ENCODE peak calls at places on chromosomes 5 and 9, in six cellular contexts. E, K, Q, H, A and P are unnamed samples.

GRCh38 chr9:3898371-3899218 is 372.8 kb upstream of the RFX3 start:
- DNase-seq in K (no peak), E (no peak), A (no peak), Q (no peak), H (no peak), P (peak)

GRCh38 chr9:97046228-97046627 is 7.3 kb upstream of the CTSV start:
- DNase-seq in A (no peak), E (peak), K (peak), H (peak), Q (peak), P (peak)

GRCh38 chr9:2489838-2490314 is 131.7 kb upstream of the VLDLR start:
- DNase-seq in Q (no peak), A (no peak), H (no peak), E (no peak), K (no peak), P (no peak)

GRCh38 chr5:87746891-87747366 is 334.2 kb upstream of the CCNH start:
- DNase-seq in K (peak), E (peak), A (no peak), Q (no peak), H (peak), P (no peak)

GRCh38 chr5:55172051-55172899 is 702 bp downstream of the CDC20B start:
- DNase-seq in H (peak), A (peak), Q (peak), K (peak), E (peak), P (peak)

GRCh38 chr5:43041131-43041668 is 1.1 kb upstream of the ANXA2R start:
- DNase-seq in Q (no peak), K (no peak), A (peak), H (no peak), E (no peak), P (no peak)

GRCh38 chr9:109150925-109151547 is 16.0 kb downstream of the FRRS1L start:
- DNase-seq in A (no peak), Q (peak), H (no peak), E (no peak), K (peak), P (no peak)

GRCh38 chr5:180785794-180786221 is 16.8 kb downstream of the MGAT1 start:
- DNase-seq in Q (no peak), A (no peak), H (peak), E (no peak), K (peak), P (peak)

GRCh38 chr9:34177906-34178697 is 741 bp upstream of the UBAP1 start:
- DNase-seq in Q (no peak), H (no peak), K (no peak), A (no peak), E (no peak), P (no peak)

GRCh38 chr9:131799177-131799823 is 59.4 kb upstream of the RAPGEF1 start:
- DNase-seq in A (peak), E (peak), K (peak), Q (peak), H (peak), P (peak)

GRCh38 chr9:13810510-13810909 is 503.4 kb downstream of the NFIB start:
- DNase-seq in Q (no peak), A (no peak), E (no peak), K (no peak), H (no peak), P (no peak)

GRCh38 chr5:176721509-176721908 is 74.2 kb downstream of the TSPAN17 start:
- DNase-seq in Q (no peak), H (no peak), E (no peak), A (no peak), K (no peak), P (no peak)

GRCh38 chr9:114888599-114888998 is 41.8 kb downstream of the TNFSF8 start:
- DNase-seq in K (no peak), Q (no peak), A (no peak), E (no peak), H (no peak), P (no peak)

GRCh38 chr9:135218331-135219225 is 131.1 kb downstream of the OLFM1 start:
- DNase-seq in E (no peak), Q (no peak), K (no peak), A (no peak), H (no peak), P (no peak)

GRCh38 chr5:59126665-59127354 is 543.9 kb downstream of the RAB3C start:
- DNase-seq in H (no peak), E (no peak), K (no peak), Q (no peak), A (no peak), P (no peak)

GRCh38 chr9:102700936-102701335 is 294.2 kb upstream of the CYLC2 start:
- DNase-seq in A (peak), Q (no peak), H (peak), K (no peak), E (no peak), P (peak)

GRCh38 chr9:138043411-138044345 is 166.1 kb downstream of the CACNA1B start:
- DNase-seq in H (no peak), A (no peak), K (no peak), Q (no peak), E (no peak), P (no peak)

GRCh38 chr5:72559866-72560766 is 52.9 kb upstream of the ZNF366 start:
- DNase-seq in A (peak), H (no peak), E (no peak), K (no peak), Q (no peak), P (no peak)

DNA sequence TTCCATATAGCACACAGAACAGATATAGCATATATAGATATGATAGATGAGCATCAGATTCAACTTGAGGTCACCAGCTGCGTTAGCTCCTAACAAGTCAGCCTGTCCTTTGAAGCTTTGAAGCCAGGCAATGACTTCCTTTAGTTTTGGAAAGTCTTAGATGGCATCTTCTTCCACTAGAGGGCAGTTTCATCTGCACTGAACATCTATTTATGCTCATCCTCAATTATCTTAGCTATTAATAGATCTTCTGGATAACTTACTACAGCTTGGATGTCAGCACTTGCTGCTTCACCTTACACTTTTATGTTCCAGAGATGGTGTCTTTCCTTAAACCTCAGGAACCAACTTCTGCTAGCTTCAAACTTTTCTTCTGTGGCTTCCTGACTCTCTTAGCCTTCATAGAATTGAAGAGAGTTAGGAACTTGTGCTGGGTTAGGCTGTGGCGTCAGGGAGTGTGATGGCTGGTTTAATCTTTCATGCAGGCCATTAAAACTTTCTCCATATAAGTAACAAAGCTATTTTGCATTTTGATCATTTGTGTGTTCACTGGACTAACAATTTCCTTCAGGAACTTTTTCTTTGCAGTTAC is 1401.4 kb downstream of the EFNA5 start:
- DNase-seq in A (peak), H (peak), K (peak), Q (no peak), E (peak), P (no peak)
- TF ChIP-seq CTCF in A (peak), H (peak), K (peak), Q (peak), E (peak), P (no peak)

GRCh38 chr5:178589180-178590140 is 733 bp downstream of the COL23A1 start:
- DNase-seq in A (peak), K (no peak), E (no peak), Q (no peak), H (peak), P (no peak)

GRCh38 chr5:178590924-178591423 is 781 bp upstream of the COL23A1 start:
- DNase-seq in A (no peak), K (no peak), E (no peak), H (peak), Q (no peak), P (no peak)

GRCh38 chr5:178587793-178588611 is 2.2 kb downstream of the COL23A1 start:
- DNase-seq in A (peak), Q (peak), E (no peak), K (no peak), H (no peak), P (no peak)

GRCh38 chr5:178588769-178589168 is 1.4 kb downstream of the COL23A1 start:
- DNase-seq in E (no peak), A (no peak), K (no peak), H (no peak), Q (no peak), P (no peak)

GRCh38 chr5:178590141-178590923 is at the start of gene COL23A1:
- DNase-seq in H (peak), A (peak), K (peak), Q (no peak), E (no peak), P (no peak)
- TF ChIP-seq CTCF in H (peak), A (peak), K (peak), Q (peak), E (no peak), P (no peak)

DNA sequence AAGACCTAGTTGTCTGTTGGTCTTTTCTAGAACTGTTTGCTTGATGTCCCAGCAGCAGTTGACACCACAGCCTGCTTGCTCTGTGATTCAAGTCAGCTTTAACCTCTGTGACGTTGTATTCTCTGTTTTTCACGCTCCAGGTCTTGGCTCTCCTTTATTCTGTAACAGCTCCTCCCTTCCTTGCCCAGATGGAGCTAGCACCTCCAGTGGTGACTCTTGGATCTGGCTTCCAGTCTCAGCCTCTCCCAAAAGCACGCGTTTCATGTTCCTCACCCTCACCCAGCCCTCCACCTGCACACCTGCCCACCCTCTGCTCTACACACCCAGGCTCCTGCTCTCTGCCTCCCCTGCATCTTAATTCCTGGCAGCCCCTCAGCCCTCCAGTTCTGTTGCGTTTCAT is 50.6 kb downstream of the DMRT1 start:
- DNase-seq in E (no peak), H (no peak), A (peak), Q (no peak), K (peak), P (no peak)
- TF ChIP-seq CTCF in E (no peak), H (no peak), A (peak), Q (peak), K (peak), P (no peak)

GRCh38 chr9:115976726-115977125 is 176.9 kb upstream of the PAPPA start:
- DNase-seq in Q (no peak), E (no peak), A (no peak), H (no peak), K (no peak), P (no peak)

GRCh38 chr9:115978739-115979138 is 174.9 kb upstream of the PAPPA start:
- DNase-seq in Q (peak), A (no peak), H (no peak), K (peak), E (no peak), P (no peak)

GRCh38 chr9:115983366-115983765 is 170.2 kb upstream of the PAPPA start:
- DNase-seq in A (no peak), Q (no peak), K (no peak), H (no peak), E (no peak), P (no peak)

GRCh38 chr9:115981011-115981410 is 172.6 kb upstream of the PAPPA start:
- DNase-seq in H (no peak), K (no peak), Q (no peak), A (no peak), E (no peak), P (no peak)

DNA sequence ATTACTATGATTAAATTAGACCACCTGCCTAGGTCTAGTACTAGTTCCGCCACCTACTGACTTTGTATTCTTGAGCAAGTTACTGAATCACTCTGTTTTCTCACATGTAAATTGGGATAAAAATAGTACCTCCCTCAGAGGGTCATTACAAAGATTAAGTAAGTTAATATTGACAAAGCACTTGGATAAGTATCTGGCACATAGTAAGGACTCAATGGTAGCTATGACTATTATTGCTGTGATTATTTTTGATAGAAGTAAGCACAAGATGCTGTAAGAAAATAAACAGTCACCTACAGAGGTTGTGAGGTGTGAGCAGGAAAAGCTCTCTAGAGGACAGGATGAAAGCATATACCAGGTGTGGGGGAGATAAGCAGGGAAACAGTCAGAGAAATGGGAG is 173.1 kb upstream of the PAPPA start:
- DNase-seq in K (no peak), H (no peak), Q (no peak), A (no peak), E (no peak), P (no peak)
- TF ChIP-seq CTCF in K (no peak), H (no peak), Q (no peak), A (no peak), E (no peak), P (no peak)

DNA sequence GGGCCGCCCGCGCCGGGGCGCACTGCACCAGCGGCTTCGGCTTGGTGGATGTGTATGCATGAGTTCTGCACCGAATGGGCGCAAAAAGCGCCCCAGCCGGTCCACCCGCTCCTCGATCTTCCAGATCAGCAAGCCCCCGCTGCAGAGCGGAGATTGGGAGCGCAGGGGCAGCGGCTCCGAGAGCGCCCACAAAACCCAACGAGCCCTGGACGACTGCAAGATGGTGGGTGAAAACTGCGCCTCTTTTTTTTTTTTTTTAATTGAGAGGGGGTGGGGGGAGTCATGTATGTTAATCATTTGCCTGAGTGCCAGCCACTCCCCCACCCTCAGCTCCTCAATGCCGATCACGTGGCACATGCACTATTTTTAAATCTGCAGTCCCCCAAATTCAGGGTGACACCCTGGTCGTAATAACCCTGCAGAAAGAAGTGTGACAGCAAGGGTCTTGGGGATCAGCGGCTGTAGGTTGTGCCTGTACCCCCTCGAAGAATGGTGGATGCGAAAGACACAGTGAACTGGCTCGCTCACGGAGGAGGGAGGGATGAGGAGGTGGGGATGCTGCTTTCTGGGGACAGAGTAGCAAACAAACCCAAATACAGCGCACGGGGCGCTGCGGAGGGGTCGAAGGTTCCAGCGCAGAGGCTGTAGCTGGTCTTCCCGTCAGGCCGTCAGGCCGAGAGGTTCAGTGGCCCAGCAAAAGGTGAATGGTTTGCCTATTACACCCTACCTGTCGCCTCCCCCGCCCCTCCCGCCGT is 929 bp downstream of the RGS7BP start:
- DNase-seq in K (no peak), Q (no peak), A (no peak), H (no peak), E (no peak), P (peak)
- TF ChIP-seq CTCF in K (peak), Q (peak), A (no peak), H (no peak), E (no peak), P (no peak)

GRCh38 chr9:133357656-133358055 is 1.3 kb downstream of the SURF2 start:
- DNase-seq in H (no peak), A (no peak), K (no peak), Q (no peak), E (no peak), P (no peak)

GRCh38 chr9:133362359-133363044 is 6.2 kb downstream of the SURF2 start:
- DNase-seq in H (no peak), K (no peak), Q (no peak), E (no peak), A (no peak), P (no peak)

GRCh38 chr9:133361507-133362092 is 5.2 kb downstream of the SURF2 start:
- DNase-seq in Q (no peak), A (no peak), H (no peak), E (no peak), K (no peak), P (no peak)

GRCh38 chr9:133360400-133361393 is 4.3 kb downstream of the SURF2 start:
- DNase-seq in H (no peak), Q (no peak), E (no peak), A (no peak), K (no peak), P (no peak)

GRCh38 chr9:133359420-133360175 is 3.2 kb downstream of the SURF2 start:
- DNase-seq in E (no peak), H (no peak), Q (no peak), K (no peak), A (peak), P (no peak)
- TF ChIP-seq CTCF in E (peak), H (no peak), Q (peak), K (peak), A (peak), P (no peak)

GRCh38 chr9:23326597-23326996 is 499.4 kb downstream of the ELAVL2 start:
- DNase-seq in H (no peak), A (no peak), Q (no peak), E (no peak), K (no peak), P (no peak)

GRCh38 chr9:23321049-23321448 is 505.0 kb downstream of the ELAVL2 start:
- DNase-seq in K (no peak), Q (no peak), A (no peak), H (no peak), E (no peak), P (no peak)

GRCh38 chr9:23324511-23324910 is 501.5 kb downstream of the ELAVL2 start:
- DNase-seq in E (no peak), Q (no peak), H (no peak), A (no peak), K (no peak), P (no peak)

GRCh38 chr9:23319092-23319491 is 506.9 kb downstream of the ELAVL2 start:
- DNase-seq in Q (no peak), K (no peak), H (no peak), E (no peak), A (no peak), P (no peak)

GRCh38 chr9:23322392-23322791 is 503.6 kb downstream of the ELAVL2 start:
- DNase-seq in Q (peak), E (no peak), A (no peak), K (peak), H (peak), P (peak)
- TF ChIP-seq CTCF in Q (peak), E (no peak), A (no peak), K (peak), H (no peak), P (no peak)

DNA sequence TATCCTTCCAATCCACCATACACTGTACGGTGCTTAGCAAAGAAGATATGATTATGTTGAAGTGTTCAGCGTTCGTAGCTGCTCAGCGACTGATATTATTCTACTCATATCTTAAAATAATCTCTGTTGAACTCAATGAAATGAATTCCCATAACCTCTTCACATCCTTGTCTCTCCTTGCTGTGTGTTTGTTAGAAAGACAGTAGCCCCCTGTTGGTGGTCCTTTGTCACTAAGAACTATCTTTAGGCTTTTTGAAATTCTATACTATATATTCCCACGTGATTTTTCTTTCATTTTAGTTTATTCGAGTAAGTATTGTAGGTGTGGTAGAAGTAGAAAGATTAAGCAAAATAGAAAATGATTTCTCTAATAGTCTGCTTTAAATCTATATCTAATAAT is 762.8 kb upstream of the WWC1 start:
- DNase-seq in Q (no peak), E (no peak), K (no peak), A (no peak), H (no peak), P (no peak)
- TF ChIP-seq CTCF in Q (no peak), E (no peak), K (no peak), A (no peak), H (no peak), P (no peak)